ENCODE peak calls at places on chromosomes 5 and 9, in seven cellular contexts. Q, I, P, K, G, T and U are unnamed samples.

GRCh38 chr9:99294850-99295461 is 72.9 kb downstream of the SEC61B start:
- DNase-seq in Q (no peak), I (peak), P (peak), K (no peak), G (no peak), T (peak), U (peak)

GRCh38 chr5:61397238-61397637 is 65.2 kb downstream of the ZSWIM6 start:
- DNase-seq in Q (no peak), I (no peak), P (no peak), K (no peak), G (no peak), T (no peak), U (peak)

GRCh38 chr5:139397921-139398320 is 3.0 kb upstream of the PROB1 start:
- DNase-seq in Q (no peak), I (no peak), P (no peak), K (peak), G (no peak), T (no peak), U (no peak)

GRCh38 chr9:91424403-91425176 is 958 bp upstream of the NFIL3 start:
- DNase-seq in Q (peak), I (peak), P (peak), K (peak), G (peak), T (peak), U (peak)

GRCh38 chr9:9949368-9949767 is 663.4 kb downstream of the PTPRD start:
- DNase-seq in Q (no peak), I (no peak), P (no peak), K (no peak), G (no peak), T (no peak), U (no peak)

GRCh38 chr9:116156621-116157314 is 3.2 kb downstream of the PAPPA start:
- DNase-seq in Q (peak), I (peak), P (peak), K (no peak), G (peak), T (no peak), U (no peak)

GRCh38 chr5:36894950-36895349 is 18.4 kb downstream of the NIPBL start:
- DNase-seq in Q (no peak), I (no peak), P (no peak), K (no peak), G (no peak), T (no peak), U (no peak)

GRCh38 chr5:152556779-152557178 is 151.7 kb upstream of the NMUR2 start:
- DNase-seq in Q (no peak), I (no peak), P (no peak), K (no peak), G (no peak), T (no peak), U (no peak)

GRCh38 chr5:107948377-107948776 is 277.6 kb upstream of the EFNA5 start:
- DNase-seq in Q (no peak), I (no peak), P (no peak), K (no peak), G (no peak), T (no peak), U (no peak)

GRCh38 chr5:10828241-10828640 is 67.2 kb upstream of the DAP start:
- DNase-seq in Q (peak), I (no peak), P (peak), K (no peak), G (no peak), T (no peak), U (no peak)

GRCh38 chr9:133169102-133169501 is 5.4 kb upstream of the GBGT1 start:
- DNase-seq in Q (no peak), I (no peak), P (no peak), K (no peak), G (no peak), T (no peak), U (no peak)

GRCh38 chr9:19184144-19184917 is 46.2 kb upstream of the DENND4C start:
- DNase-seq in Q (peak), I (peak), P (peak), K (peak), G (peak), T (peak), U (peak)

GRCh38 chr9:137064027-137064879 is 6.1 kb downstream of the SAPCD2 start:
- DNase-seq in Q (peak), I (peak), P (peak), K (peak), G (peak), T (peak), U (peak)

GRCh38 chr9:12784461-12785250 is 9.8 kb downstream of the LURAP1L start:
- DNase-seq in Q (peak), I (no peak), P (peak), K (no peak), G (peak), T (peak), U (peak)

GRCh38 chr9:88742483-88742882 is 207.5 kb downstream of the NXNL2 start:
- DNase-seq in Q (peak), I (no peak), P (peak), K (no peak), G (peak), T (no peak), U (no peak)

GRCh38 chr9:128654481-128654880 is 2.2 kb downstream of the DYNC2I2 start:
- DNase-seq in Q (no peak), I (no peak), P (no peak), K (no peak), G (no peak), T (no peak), U (no peak)

GRCh38 chr9:128656416-128657343 is at the start of gene DYNC2I2:
- DNase-seq in Q (peak), I (peak), P (peak), K (peak), G (peak), T (peak), U (peak)

GRCh38 chr9:128657796-128658195 is 1.1 kb upstream of the DYNC2I2 start:
- DNase-seq in Q (no peak), I (no peak), P (no peak), K (no peak), G (no peak), T (no peak), U (no peak)

GRCh38 chr9:128653941-128654340 is 2.7 kb downstream of the DYNC2I2 start:
- DNase-seq in Q (no peak), I (no peak), P (no peak), K (no peak), G (no peak), T (no peak), U (no peak)

DNA sequence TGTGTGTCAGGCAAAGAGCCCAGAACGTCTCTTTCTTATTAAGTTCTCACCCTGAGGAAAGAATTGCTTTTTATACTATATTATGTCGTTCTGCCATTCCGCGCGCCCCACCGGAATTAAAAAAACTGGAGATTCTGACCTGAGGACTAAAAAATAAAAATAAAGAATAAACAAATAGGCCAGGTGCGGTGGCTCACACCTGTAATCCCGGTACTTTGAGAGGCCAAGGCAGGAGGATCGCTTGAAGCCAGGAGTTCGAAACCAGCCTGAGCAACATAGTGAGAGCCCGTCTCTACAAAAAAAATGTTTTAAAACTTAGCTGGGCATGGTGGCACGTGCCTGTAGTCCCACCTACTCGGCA is 677 bp upstream of the DYNC2I2 start:
- DNase-seq in Q (no peak), I (no peak), P (no peak), K (no peak), G (no peak), T (no peak), U (no peak)
- H3K4me3 ChIP-seq in Q (peak), I (no peak), P (peak), K (peak), G (no peak), T (peak), U (peak)

GRCh38 chr5:95726811-95727763 is 4.0 kb upstream of the RHOBTB3 start:
- DNase-seq in Q (no peak), I (no peak), P (peak), K (no peak), G (no peak), T (no peak), U (peak)
- H3K4me3 ChIP-seq in Q (peak), I (no peak), P (peak), K (no peak), G (no peak), T (peak), U (no peak)

GRCh38 chr9:131738293-131738692 is 1.6 kb downstream of the RAPGEF1 start:
- DNase-seq in Q (no peak), I (no peak), P (no peak), K (no peak), G (no peak), T (peak), U (no peak)
- H3K4me3 ChIP-seq in Q (peak), I (peak), P (peak), K (peak), G (peak), T (peak), U (peak)

GRCh38 chr5:119453045-119453383 is 717 bp downstream of the HSD17B4 start:
- DNase-seq in Q (peak), I (peak), P (peak), K (no peak), G (peak), T (peak), U (peak)
- H3K4me3 ChIP-seq in Q (peak), I (peak), P (peak), K (peak), G (peak), T (peak), U (peak)

GRCh38 chr5:135750506-135750905 is 84.0 kb upstream of the SLC25A48 start:
- DNase-seq in Q (no peak), I (peak), P (no peak), K (no peak), G (no peak), T (no peak), U (no peak)
- H3K4me3 ChIP-seq in Q (no peak), I (no peak), P (no peak), K (no peak), G (no peak), T (no peak), U (no peak)